ENCODE peak calls at places on chromosomes 16 and 17, in four cellular contexts. A, J, Q and U are unnamed samples.

GRCh38 chr17:32558328-32558955 is 71.6 kb downstream of the CDK5R1 start:
- DNase-seq in J (no peak), Q (no peak), A (no peak), U (no peak)

GRCh38 chr17:18141210-18141803 is 32.8 kb downstream of the MYO15A start:
- DNase-seq in A (no peak), J (peak), Q (no peak), U (peak)

GRCh38 chr16:709651-710499 is 4.3 kb upstream of the FBXL16 start:
- DNase-seq in J (peak), A (peak), Q (peak), U (peak)

GRCh38 chr17:32876414-32877163 is at the start of gene MYO1D:
- DNase-seq in J (no peak), A (peak), Q (peak), U (peak)

GRCh38 chr16:75092777-75093176 is 23.8 kb downstream of the LDHD start:
- DNase-seq in Q (no peak), J (no peak), A (no peak), U (no peak)

GRCh38 chr16:13957197-13958078 is 37.5 kb downstream of the ERCC4 start:
- DNase-seq in Q (no peak), A (peak), J (peak), U (peak)

GRCh38 chr17:27973258-27974044 is 69.0 kb upstream of the NLK start:
- DNase-seq in Q (no peak), A (no peak), J (no peak), U (no peak)

GRCh38 chr17:13311301-13311700 is 290.4 kb downstream of the HS3ST3A1 start:
- DNase-seq in A (no peak), Q (no peak), J (peak), U (no peak)

GRCh38 chr16:27722892-27723450 is 173.0 kb downstream of the KATNIP start:
- DNase-seq in A (no peak), Q (no peak), J (no peak), U (no peak)

GRCh38 chr17:30947796-30948195 is 23.0 kb upstream of the RNF135 start:
- DNase-seq in A (no peak), J (no peak), Q (no peak), U (no peak)

GRCh38 chr16:4666537-4667202 is 26.7 kb upstream of the NUDT16L1 start:
- DNase-seq in Q (no peak), J (no peak), A (no peak), U (no peak)

GRCh38 chr17:80316431-80316830 is 55.8 kb downstream of the RNF213 start:
- DNase-seq in A (no peak), Q (no peak), J (no peak), U (no peak)

GRCh38 chr16:2709588-2709984 is 10.4 kb downstream of the PRSS27 start:
- DNase-seq in Q (no peak), A (no peak), J (no peak), U (no peak)

GRCh38 chr17:36598951-36599401 is 2.4 kb upstream of the MRM1 start:
- DNase-seq in J (no peak), Q (no peak), A (no peak), U (no peak)

GRCh38 chr16:90031931-90032663 is 12.8 kb upstream of the DBNDD1 start:
- DNase-seq in A (no peak), Q (no peak), J (peak), U (no peak)

GRCh38 chr16:89122322-89122831 is 28.7 kb downstream of the ACSF3 start:
- DNase-seq in A (peak), J (no peak), Q (peak), U (no peak)

GRCh38 chr17:83064732-83065659 is 14.4 kb upstream of the METRNL start:
- DNase-seq in Q (no peak), A (peak), J (no peak), U (no peak)

GRCh38 chr16:76955629-76956028 is 235.4 kb upstream of the MON1B start:
- DNase-seq in Q (no peak), J (peak), A (no peak), U (no peak)

GRCh38 chr17:40190197-40191021 is 13.1 kb downstream of the RAPGEFL1 start:
- DNase-seq in Q (peak), A (no peak), J (no peak), U (peak)

GRCh38 chr17:59357929-59358328 is 26.5 kb downstream of the YPEL2 start:
- DNase-seq in Q (no peak), A (no peak), J (peak), U (no peak)

GRCh38 chr17:56679148-56679766 is 85.8 kb downstream of the NOG start:
- DNase-seq in J (peak), A (no peak), Q (no peak), U (peak)

GRCh38 chr17:7393613-7394451 is 493 bp downstream of the PLSCR3 start:
- DNase-seq in J (no peak), A (no peak), Q (peak), U (no peak)

GRCh38 chr17:26809033-26809432 is 484.9 kb upstream of the WSB1 start:
- DNase-seq in Q (no peak), A (no peak), J (peak), U (no peak)